ENCODE peak calls at places on chromosomes 16 and 17, in seven cellular contexts. One of them, this sample, is unnamed.

GRCh38 chr17:4074831-4075495 is 67.9 kb downstream of the ZZEF1 start:
- DNase-seq in lower lobe of right lung: no peak
- DNase-seq in EL: peak
- DNase-seq in CD4-positive, alpha-beta memory T cell: peak
- DNase-seq in HTR-8/SVneo: peak
- DNase-seq in DMS 273 treated with DMSO at 0.1 percent for 48 hours: peak
- DNase-seq in hypothalamus: no peak
- DNase-seq in this sample: peak

GRCh38 chr17:66687570-66688284 is 147.2 kb upstream of the CACNG5 start:
- DNase-seq in lower lobe of right lung: no peak
- DNase-seq in EL: no peak
- DNase-seq in CD4-positive, alpha-beta memory T cell: no peak
- DNase-seq in HTR-8/SVneo: no peak
- DNase-seq in DMS 273 treated with DMSO at 0.1 percent for 48 hours: no peak
- DNase-seq in hypothalamus: no peak
- DNase-seq in this sample: no peak

GRCh38 chr17:41754066-41754465 is 19.6 kb upstream of the HAP1 start:
- DNase-seq in lower lobe of right lung: no peak
- DNase-seq in EL: no peak
- DNase-seq in CD4-positive, alpha-beta memory T cell: no peak
- DNase-seq in HTR-8/SVneo: no peak
- DNase-seq in DMS 273 treated with DMSO at 0.1 percent for 48 hours: no peak
- DNase-seq in hypothalamus: no peak
- DNase-seq in this sample: no peak

GRCh38 chr16:64751906-64752305 is 370.0 kb downstream of the CDH11 start:
- DNase-seq in lower lobe of right lung: no peak
- DNase-seq in EL: peak
- DNase-seq in CD4-positive, alpha-beta memory T cell: no peak
- DNase-seq in HTR-8/SVneo: no peak
- DNase-seq in DMS 273 treated with DMSO at 0.1 percent for 48 hours: no peak
- DNase-seq in hypothalamus: no peak
- DNase-seq in this sample: no peak

GRCh38 chr17:5661486-5662125 is 77.3 kb upstream of the NLRP1 start:
- DNase-seq in lower lobe of right lung: no peak
- DNase-seq in EL: no peak
- DNase-seq in CD4-positive, alpha-beta memory T cell: no peak
- DNase-seq in HTR-8/SVneo: no peak
- DNase-seq in DMS 273 treated with DMSO at 0.1 percent for 48 hours: no peak
- DNase-seq in hypothalamus: no peak
- DNase-seq in this sample: no peak

GRCh38 chr17:56629450-56630187 is 36.1 kb downstream of the NOG start:
- DNase-seq in lower lobe of right lung: no peak
- DNase-seq in EL: peak
- DNase-seq in CD4-positive, alpha-beta memory T cell: no peak
- DNase-seq in HTR-8/SVneo: peak
- DNase-seq in DMS 273 treated with DMSO at 0.1 percent for 48 hours: peak
- DNase-seq in hypothalamus: no peak
- DNase-seq in this sample: no peak

GRCh38 chr16:80997139-80997798 is 9.4 kb downstream of the CMC2 start:
- DNase-seq in lower lobe of right lung: no peak
- DNase-seq in EL: peak
- DNase-seq in CD4-positive, alpha-beta memory T cell: peak
- DNase-seq in HTR-8/SVneo: no peak
- DNase-seq in DMS 273 treated with DMSO at 0.1 percent for 48 hours: no peak
- DNase-seq in hypothalamus: no peak
- DNase-seq in this sample: no peak

GRCh38 chr16:85436636-85437160 is 176.4 kb upstream of the GSE1 start:
- DNase-seq in lower lobe of right lung: no peak
- DNase-seq in EL: no peak
- DNase-seq in CD4-positive, alpha-beta memory T cell: no peak
- DNase-seq in HTR-8/SVneo: no peak
- DNase-seq in DMS 273 treated with DMSO at 0.1 percent for 48 hours: peak
- DNase-seq in hypothalamus: no peak
- DNase-seq in this sample: no peak

GRCh38 chr17:41639492-41640473 is 15.4 kb upstream of the KRT17 start:
- DNase-seq in lower lobe of right lung: no peak
- DNase-seq in EL: no peak
- DNase-seq in CD4-positive, alpha-beta memory T cell: no peak
- DNase-seq in HTR-8/SVneo: no peak
- DNase-seq in DMS 273 treated with DMSO at 0.1 percent for 48 hours: no peak
- DNase-seq in hypothalamus: no peak
- DNase-seq in this sample: no peak

GRCh38 chr16:88854306-88855111 is 2.2 kb downstream of the GALNS start:
- DNase-seq in lower lobe of right lung: peak
- DNase-seq in EL: no peak
- DNase-seq in CD4-positive, alpha-beta memory T cell: peak
- DNase-seq in HTR-8/SVneo: no peak
- DNase-seq in DMS 273 treated with DMSO at 0.1 percent for 48 hours: no peak
- DNase-seq in hypothalamus: no peak
- DNase-seq in this sample: no peak

GRCh38 chr17:32569171-32570080 is 82.6 kb downstream of the CDK5R1 start:
- DNase-seq in lower lobe of right lung: no peak
- DNase-seq in EL: peak
- DNase-seq in CD4-positive, alpha-beta memory T cell: no peak
- DNase-seq in HTR-8/SVneo: no peak
- DNase-seq in DMS 273 treated with DMSO at 0.1 percent for 48 hours: no peak
- DNase-seq in hypothalamus: no peak
- DNase-seq in this sample: no peak

GRCh38 chr16:56732832-56733231 is 2.9 kb downstream of the NUP93 start:
- DNase-seq in lower lobe of right lung: no peak
- DNase-seq in EL: no peak
- DNase-seq in CD4-positive, alpha-beta memory T cell: no peak
- DNase-seq in HTR-8/SVneo: no peak
- DNase-seq in DMS 273 treated with DMSO at 0.1 percent for 48 hours: no peak
- DNase-seq in hypothalamus: no peak
- DNase-seq in this sample: no peak

GRCh38 chr16:81127051-81127450 is 30.9 kb upstream of the GCSH start:
- DNase-seq in lower lobe of right lung: no peak
- DNase-seq in EL: peak
- DNase-seq in CD4-positive, alpha-beta memory T cell: no peak
- DNase-seq in HTR-8/SVneo: peak
- DNase-seq in DMS 273 treated with DMSO at 0.1 percent for 48 hours: no peak
- DNase-seq in hypothalamus: no peak
- DNase-seq in this sample: no peak

GRCh38 chr17:78130439-78131101 is at the start of gene TMC8:
- DNase-seq in lower lobe of right lung: no peak
- DNase-seq in EL: no peak
- DNase-seq in CD4-positive, alpha-beta memory T cell: peak
- DNase-seq in HTR-8/SVneo: no peak
- DNase-seq in DMS 273 treated with DMSO at 0.1 percent for 48 hours: no peak
- DNase-seq in hypothalamus: no peak
- DNase-seq in this sample: no peak

GRCh38 chr17:17837966-17838962 is 1.5 kb upstream of the SREBF1 start:
- DNase-seq in lower lobe of right lung: peak
- DNase-seq in EL: peak
- DNase-seq in CD4-positive, alpha-beta memory T cell: no peak
- DNase-seq in HTR-8/SVneo: no peak
- DNase-seq in DMS 273 treated with DMSO at 0.1 percent for 48 hours: no peak
- DNase-seq in hypothalamus: peak
- DNase-seq in this sample: peak

GRCh38 chr17:60817187-60817586 is 139.5 kb downstream of the BCAS3 start:
- DNase-seq in lower lobe of right lung: no peak
- DNase-seq in EL: peak
- DNase-seq in CD4-positive, alpha-beta memory T cell: no peak
- DNase-seq in HTR-8/SVneo: peak
- DNase-seq in DMS 273 treated with DMSO at 0.1 percent for 48 hours: no peak
- DNase-seq in hypothalamus: no peak
- DNase-seq in this sample: peak

GRCh38 chr16:85621698-85622433 is 8.7 kb downstream of the GSE1 start:
- DNase-seq in lower lobe of right lung: no peak
- DNase-seq in EL: no peak
- DNase-seq in CD4-positive, alpha-beta memory T cell: no peak
- DNase-seq in HTR-8/SVneo: no peak
- DNase-seq in DMS 273 treated with DMSO at 0.1 percent for 48 hours: no peak
- DNase-seq in hypothalamus: no peak
- DNase-seq in this sample: no peak

GRCh38 chr17:66564992-66565465 is 262.6 kb downstream of the PRKCA start:
- DNase-seq in lower lobe of right lung: no peak
- DNase-seq in EL: peak
- DNase-seq in CD4-positive, alpha-beta memory T cell: no peak
- DNase-seq in HTR-8/SVneo: no peak
- DNase-seq in DMS 273 treated with DMSO at 0.1 percent for 48 hours: no peak
- DNase-seq in hypothalamus: no peak
- DNase-seq in this sample: no peak

GRCh38 chr17:17798010-17798556 is 38.7 kb downstream of the SREBF1 start:
- DNase-seq in lower lobe of right lung: no peak
- DNase-seq in EL: no peak
- DNase-seq in CD4-positive, alpha-beta memory T cell: no peak
- DNase-seq in HTR-8/SVneo: no peak
- DNase-seq in DMS 273 treated with DMSO at 0.1 percent for 48 hours: no peak
- DNase-seq in hypothalamus: no peak
- DNase-seq in this sample: no peak

GRCh38 chr17:36468903-36469635 is 17.4 kb upstream of the ZNHIT3 start:
- DNase-seq in lower lobe of right lung: no peak
- DNase-seq in EL: no peak
- DNase-seq in CD4-positive, alpha-beta memory T cell: no peak
- DNase-seq in HTR-8/SVneo: no peak
- DNase-seq in DMS 273 treated with DMSO at 0.1 percent for 48 hours: no peak
- DNase-seq in hypothalamus: no peak
- DNase-seq in this sample: no peak

GRCh38 chr17:79800325-79801155 is 3.7 kb upstream of the CBX8 start:
- DNase-seq in lower lobe of right lung: no peak
- DNase-seq in EL: peak
- DNase-seq in CD4-positive, alpha-beta memory T cell: no peak
- DNase-seq in HTR-8/SVneo: no peak
- DNase-seq in DMS 273 treated with DMSO at 0.1 percent for 48 hours: peak
- DNase-seq in hypothalamus: no peak
- DNase-seq in this sample: no peak

GRCh38 chr16:64236351-64236750 is 885.5 kb downstream of the CDH11 start:
- DNase-seq in lower lobe of right lung: no peak
- DNase-seq in EL: no peak
- DNase-seq in CD4-positive, alpha-beta memory T cell: no peak
- DNase-seq in HTR-8/SVneo: no peak
- DNase-seq in DMS 273 treated with DMSO at 0.1 percent for 48 hours: no peak
- DNase-seq in hypothalamus: no peak
- DNase-seq in this sample: no peak

GRCh38 chr17:4998027-4998665 is 396 bp downstream of the KIF1C start:
- DNase-seq in lower lobe of right lung: peak
- DNase-seq in EL: no peak
- DNase-seq in CD4-positive, alpha-beta memory T cell: no peak
- DNase-seq in HTR-8/SVneo: no peak
- DNase-seq in DMS 273 treated with DMSO at 0.1 percent for 48 hours: no peak
- DNase-seq in hypothalamus: no peak
- DNase-seq in this sample: no peak

GRCh38 chr17:79839363-79840203 is at the start of gene CBX4:
- DNase-seq in lower lobe of right lung: peak
- DNase-seq in EL: peak
- DNase-seq in CD4-positive, alpha-beta memory T cell: peak
- DNase-seq in HTR-8/SVneo: peak
- DNase-seq in DMS 273 treated with DMSO at 0.1 percent for 48 hours: peak
- DNase-seq in hypothalamus: peak
- DNase-seq in this sample: peak

GRCh38 chr16:31876955-31877828 is 3.6 kb downstream of the ZNF267 start:
- DNase-seq in lower lobe of right lung: no peak
- DNase-seq in EL: peak
- DNase-seq in CD4-positive, alpha-beta memory T cell: peak
- DNase-seq in HTR-8/SVneo: peak
- DNase-seq in DMS 273 treated with DMSO at 0.1 percent for 48 hours: no peak
- DNase-seq in hypothalamus: no peak
- DNase-seq in this sample: no peak

GRCh38 chr17:37519241-37519985 is 29.7 kb downstream of the DUSP14 start:
- DNase-seq in lower lobe of right lung: no peak
- DNase-seq in EL: no peak
- DNase-seq in CD4-positive, alpha-beta memory T cell: no peak
- DNase-seq in HTR-8/SVneo: no peak
- DNase-seq in DMS 273 treated with DMSO at 0.1 percent for 48 hours: no peak
- DNase-seq in hypothalamus: no peak
- DNase-seq in this sample: no peak

GRCh38 chr16:1681032-1681431 is 3.0 kb downstream of the JPT2 start:
- DNase-seq in lower lobe of right lung: no peak
- DNase-seq in EL: no peak
- DNase-seq in CD4-positive, alpha-beta memory T cell: no peak
- DNase-seq in HTR-8/SVneo: no peak
- DNase-seq in DMS 273 treated with DMSO at 0.1 percent for 48 hours: no peak
- DNase-seq in hypothalamus: no peak
- DNase-seq in this sample: no peak

GRCh38 chr16:49928176-49928892 is 72.4 kb upstream of the ZNF423 start:
- DNase-seq in lower lobe of right lung: peak
- DNase-seq in EL: no peak
- DNase-seq in CD4-positive, alpha-beta memory T cell: no peak
- DNase-seq in HTR-8/SVneo: no peak
- DNase-seq in DMS 273 treated with DMSO at 0.1 percent for 48 hours: no peak
- DNase-seq in hypothalamus: no peak
- DNase-seq in this sample: no peak

GRCh38 chr16:79004281-79004680 is 596.3 kb downstream of the MAF start:
- DNase-seq in lower lobe of right lung: no peak
- DNase-seq in EL: no peak
- DNase-seq in CD4-positive, alpha-beta memory T cell: no peak
- DNase-seq in HTR-8/SVneo: no peak
- DNase-seq in DMS 273 treated with DMSO at 0.1 percent for 48 hours: no peak
- DNase-seq in hypothalamus: no peak
- DNase-seq in this sample: no peak

GRCh38 chr17:30414486-30414885 is 35.8 kb downstream of the CPD start:
- DNase-seq in lower lobe of right lung: no peak
- DNase-seq in EL: peak
- DNase-seq in CD4-positive, alpha-beta memory T cell: no peak
- DNase-seq in HTR-8/SVneo: no peak
- DNase-seq in DMS 273 treated with DMSO at 0.1 percent for 48 hours: no peak
- DNase-seq in hypothalamus: no peak
- DNase-seq in this sample: no peak

GRCh38 chr16:49472598-49472997 is 99.0 kb downstream of the C16orf78 start:
- DNase-seq in lower lobe of right lung: peak
- DNase-seq in EL: no peak
- DNase-seq in CD4-positive, alpha-beta memory T cell: no peak
- DNase-seq in HTR-8/SVneo: no peak
- DNase-seq in DMS 273 treated with DMSO at 0.1 percent for 48 hours: peak
- DNase-seq in hypothalamus: no peak
- DNase-seq in this sample: no peak

GRCh38 chr17:40035162-40035559 is 19.0 kb downstream of the MED24 start:
- DNase-seq in lower lobe of right lung: no peak
- DNase-seq in EL: peak
- DNase-seq in CD4-positive, alpha-beta memory T cell: no peak
- DNase-seq in HTR-8/SVneo: no peak
- DNase-seq in DMS 273 treated with DMSO at 0.1 percent for 48 hours: no peak
- DNase-seq in hypothalamus: no peak
- DNase-seq in this sample: peak

GRCh38 chr16:14057878-14058382 is 13.2 kb upstream of the MRTFB start:
- DNase-seq in lower lobe of right lung: no peak
- DNase-seq in EL: no peak
- DNase-seq in CD4-positive, alpha-beta memory T cell: no peak
- DNase-seq in HTR-8/SVneo: no peak
- DNase-seq in DMS 273 treated with DMSO at 0.1 percent for 48 hours: no peak
- DNase-seq in hypothalamus: peak
- DNase-seq in this sample: no peak

GRCh38 chr17:47801176-47801765 is 20.3 kb downstream of the OSBPL7 start:
- DNase-seq in lower lobe of right lung: no peak
- DNase-seq in EL: no peak
- DNase-seq in CD4-positive, alpha-beta memory T cell: no peak
- DNase-seq in HTR-8/SVneo: no peak
- DNase-seq in DMS 273 treated with DMSO at 0.1 percent for 48 hours: no peak
- DNase-seq in hypothalamus: no peak
- DNase-seq in this sample: no peak

GRCh38 chr17:9768381-9768934 is 22.9 kb downstream of the DHRS7C start:
- DNase-seq in lower lobe of right lung: no peak
- DNase-seq in EL: peak
- DNase-seq in CD4-positive, alpha-beta memory T cell: no peak
- DNase-seq in HTR-8/SVneo: peak
- DNase-seq in DMS 273 treated with DMSO at 0.1 percent for 48 hours: no peak
- DNase-seq in hypothalamus: no peak
- DNase-seq in this sample: peak

GRCh38 chr17:82449883-82450356 is 632 bp downstream of the CYBC1 start:
- DNase-seq in lower lobe of right lung: no peak
- DNase-seq in EL: no peak
- DNase-seq in CD4-positive, alpha-beta memory T cell: peak
- DNase-seq in HTR-8/SVneo: no peak
- DNase-seq in DMS 273 treated with DMSO at 0.1 percent for 48 hours: no peak
- DNase-seq in hypothalamus: no peak
- DNase-seq in this sample: no peak

GRCh38 chr17:46080118-46081017 is 81.3 kb downstream of the STH start:
- DNase-seq in lower lobe of right lung: no peak
- DNase-seq in EL: no peak
- DNase-seq in CD4-positive, alpha-beta memory T cell: no peak
- DNase-seq in HTR-8/SVneo: no peak
- DNase-seq in DMS 273 treated with DMSO at 0.1 percent for 48 hours: no peak
- DNase-seq in hypothalamus: no peak
- DNase-seq in this sample: no peak

GRCh38 chr16:80971814-80972213 is 34.9 kb downstream of the CMC2 start:
- DNase-seq in lower lobe of right lung: no peak
- DNase-seq in EL: no peak
- DNase-seq in CD4-positive, alpha-beta memory T cell: no peak
- DNase-seq in HTR-8/SVneo: no peak
- DNase-seq in DMS 273 treated with DMSO at 0.1 percent for 48 hours: no peak
- DNase-seq in hypothalamus: no peak
- DNase-seq in this sample: no peak

This sample was measured in NCI-H460.